ENCODE peak calls at places on chromosomes 12 and 14, in five cellular contexts. F is kidney tubule cell, H is iris pigment epithelial cell, V is GM19239, E is SK-N-DZ. L is an unnamed sample.

GRCh38 chr14:39768579-39768978 is 336.3 kb upstream of the FBXO33 start:
- DNase-seq in E (no peak), V (no peak), H (no peak), F (peak), L (no peak)

GRCh38 chr14:59293934-59294661 is 105.6 kb downstream of the DAAM1 start:
- DNase-seq in H (no peak), F (no peak), V (no peak), E (no peak), L (no peak)

GRCh38 chr12:53518381-53518780 is 11.1 kb upstream of the NPFF start:
- DNase-seq in F (no peak), E (no peak), H (peak), V (no peak), L (no peak)

GRCh38 chr12:15590180-15590826 is 198.9 kb downstream of the EPS8 start:
- DNase-seq in V (peak), H (peak), E (peak), F (peak), L (peak)

GRCh38 chr12:76226956-76227355 is 121.3 kb downstream of the BBS10 start:
- DNase-seq in H (no peak), E (no peak), V (no peak), F (peak), L (no peak)

GRCh38 chr14:61567838-61568571 is 127.3 kb upstream of the HIF1A start:
- DNase-seq in V (peak), E (peak), F (no peak), H (peak), L (no peak)

GRCh38 chr14:31492759-31493498 is 5.1 kb upstream of the GPR33 start:
- DNase-seq in V (no peak), H (no peak), F (no peak), E (no peak), L (no peak)

GRCh38 chr12:80627773-80628172 is 79.7 kb upstream of the MYF6 start:
- DNase-seq in V (no peak), E (no peak), F (peak), H (peak), L (peak)

GRCh38 chr14:77967110-77967509 is 167.2 kb downstream of the ADCK1 start:
- DNase-seq in E (no peak), V (no peak), F (no peak), H (no peak), L (no peak)

GRCh38 chr14:54483073-54483745 is 5.6 kb downstream of the GMFB start:
- DNase-seq in H (no peak), V (no peak), E (no peak), F (no peak), L (no peak)

GRCh38 chr14:92970233-92970625 is 47.3 kb downstream of the CHGA start:
- DNase-seq in V (no peak), E (no peak), F (no peak), H (no peak), L (no peak)

GRCh38 chr12:57037264-57037663 is 12.7 kb downstream of the MYO1A start:
- DNase-seq in E (no peak), V (no peak), F (no peak), H (no peak), L (no peak)

GRCh38 chr12:110545812-110546211 is 37.3 kb downstream of the PPTC7 start:
- DNase-seq in E (no peak), V (no peak), H (peak), F (no peak), L (no peak)

GRCh38 chr12:113196996-113197395 is 11.5 kb downstream of the RITA1 start:
- DNase-seq in H (peak), F (peak), V (peak), E (peak), L (peak)

GRCh38 chr12:88471641-88472040 is 108.6 kb downstream of the KITLG start:
- DNase-seq in V (no peak), F (peak), H (peak), E (no peak), L (peak)

GRCh38 chr12:110699591-110700445 is 10.9 kb upstream of the HVCN1 start:
- DNase-seq in H (no peak), E (peak), V (no peak), F (no peak), L (no peak)

GRCh38 chr14:64685364-64686130 is 18.7 kb upstream of the PLEKHG3 start:
- DNase-seq in F (no peak), H (no peak), V (no peak), E (peak), L (no peak)